ENCODE peak calls at places on chromosome 20, in eight cellular contexts. V is DMS79 treated with DMSO at 0.1 percent for 48 hours, Q is skeletal muscle cell, K is GM23248, D is left ventricle myocardium inferior, U is astrocyte, S is putamen, M is AG20443. G is an unnamed sample.
A peak's percentile ranks its signal among the peaks of the same experiment; 100 is the strongest.

GRCh38 chr20:23244916-23245552 is 105.6 kb upstream of the NXT1 start:
- DNase-seq in M (no peak), U (no peak), V (no peak), Q (no peak), D (no peak), S (no peak), K (no peak), G (no peak)

GRCh38 chr20:37349517-37350491 is 3.9 kb downstream of the SRC start:
- DNase-seq in U (no peak), K (peak; percentile 71), S (no peak), D (no peak), M (peak; percentile 54), V (no peak), Q (no peak), G (peak; percentile 61)

GRCh38 chr20:45798935-45799642 is 7.3 kb downstream of the DNTTIP1 start:
- DNase-seq in D (no peak), Q (no peak), M (peak; percentile 78), S (peak; percentile 45), K (peak; percentile 70), V (peak; percentile 46), U (no peak), G (peak; percentile 51)

GRCh38 chr20:18995455-18995854 is 181.9 kb downstream of the SCP2D1 start:
- DNase-seq in S (no peak), K (no peak), V (no peak), U (no peak), M (no peak), D (no peak), Q (no peak), G (no peak)

GRCh38 chr20:22974354-22974753 is 60.8 kb upstream of the SSTR4 start:
- DNase-seq in U (no peak), V (no peak), D (no peak), S (no peak), M (no peak), K (peak; percentile 52), Q (no peak), G (peak; percentile 20)

GRCh38 chr20:53165452-53165851 is 193.3 kb downstream of the TSHZ2 start:
- DNase-seq in S (no peak), M (no peak), D (no peak), V (no peak), Q (no peak), K (no peak), U (no peak), G (no peak)

GRCh38 chr20:25020345-25020744 is 27.8 kb upstream of the APMAP start:
- DNase-seq in S (no peak), M (no peak), K (no peak), Q (no peak), D (no peak), V (no peak), U (no peak), G (no peak)

GRCh38 chr20:64079273-64080012 is at the start of gene RGS19:
- DNase-seq in Q (no peak), U (peak; percentile 42), D (peak; percentile 84), V (peak; percentile 71), K (peak; percentile 67), S (no peak), M (peak; percentile 91), G (peak; percentile 50)

GRCh38 chr20:33027769-33028751 is 3.4 kb upstream of the BPIFB6 start:
- DNase-seq in D (no peak), S (no peak), V (no peak), M (no peak), K (no peak), U (no peak), Q (no peak), G (no peak)

GRCh38 chr20:3203315-3204123 is 963 bp downstream of the DDRGK1 start:
- DNase-seq in S (no peak), K (peak; percentile 71), M (peak; percentile 48), D (no peak), U (no peak), Q (no peak), V (peak; percentile 39), G (peak; percentile 17)

GRCh38 chr20:49557449-49557848 is 10.5 kb downstream of the PTGIS start:
- DNase-seq in V (no peak), D (no peak), Q (no peak), S (no peak), M (no peak), U (peak; percentile 32), K (peak; percentile 68), G (no peak)